ENCODE peak calls at places on chromosomes 5 and 9, in nine cellular contexts. P is brain microvascular endothelial cell; K is H9; Y is NCI-H1092 treated with DMSO at 0.1 percent for 48 hours; Z is CD4-positive, alpha-beta memory T cell; J is activated CD4-positive, alpha-beta T cell treated with anti-CD3 and anti-CD28 coated beads for 48 hours; F is ACHN; M is activated CD8-positive, alpha-beta memory T cell treated with anti-CD3 and anti-CD28 coated beads, Interleukin-2, amount 50 U/mL, for 48 hours; N is stimulated activated CD8-positive, alpha-beta memory T cell treated with anti-CD3 and anti-CD28 coated beads, Interleukin-2, amount 100 ng/mL, for 48 hours. X is an unnamed sample.

GRCh38 chr5:151896041-151896691 is 28.5 kb downstream of the GLRA1 start:
- DNase-seq in Y (no peak), J (no peak), K (peak), N (no peak), M (no peak), Z (no peak), F (peak), P (peak), X (no peak)

GRCh38 chr9:100066539-100066938 is 32.3 kb downstream of the ERP44 start:
- DNase-seq in M (no peak), N (no peak), Z (no peak), K (no peak), F (no peak), J (no peak), P (peak), Y (no peak), X (no peak)

GRCh38 chr9:99635032-99635431 is 186.7 kb upstream of the NR4A3 start:
- DNase-seq in Z (no peak), M (no peak), J (no peak), F (no peak), N (no peak), P (peak), K (no peak), Y (no peak), X (no peak)

GRCh38 chr9:21137020-21137419 is 4.6 kb downstream of the IFNW1 start:
- DNase-seq in M (no peak), N (no peak), P (no peak), Z (no peak), F (no peak), K (no peak), J (no peak), Y (no peak), X (no peak)

GRCh38 chr9:121921444-121921843 is 171.7 kb downstream of the TTLL11 start:
- DNase-seq in J (no peak), Y (no peak), N (no peak), Z (no peak), M (no peak), P (no peak), F (no peak), K (no peak), X (no peak)

GRCh38 chr5:150502106-150502505 is 5.8 kb upstream of the NDST1 start:
- DNase-seq in Y (no peak), Z (no peak), K (no peak), M (no peak), J (no peak), P (no peak), N (no peak), F (no peak), X (no peak)

GRCh38 chr5:141747152-141747640 is 65.2 kb upstream of the ARAP3 start:
- DNase-seq in M (no peak), F (peak), N (no peak), Z (no peak), P (peak), K (peak), Y (peak), J (no peak), X (peak)

GRCh38 chr5:151770383-151771258 is 1.1 kb upstream of the G3BP1 start:
- DNase-seq in K (peak), F (peak), Y (peak), J (peak), Z (no peak), P (peak), N (no peak), M (no peak), X (peak)

GRCh38 chr9:10008101-10008799 is 604.6 kb downstream of the PTPRD start:
- DNase-seq in Y (no peak), Z (no peak), F (no peak), N (no peak), M (no peak), P (no peak), J (no peak), K (peak), X (no peak)

GRCh38 chr5:145499483-145499882 is 335.7 kb downstream of the PRELID2 start:
- DNase-seq in P (peak), F (no peak), Z (no peak), M (no peak), Y (no peak), K (no peak), J (no peak), N (no peak), X (no peak)

X was measured in GM04504.